ENCODE peak calls at places on chromosomes 12 and 14, in eight cellular contexts. F, Y, U, D, L, V, B and I are unnamed samples.

GRCh38 chr12:45355750-45356149 is 139.9 kb downstream of the ANO6 start:
- DNase-seq in F (no peak), Y (no peak), U (peak), D (no peak), L (no peak), V (no peak), B (no peak), I (no peak)

GRCh38 chr12:16189849-16190248 is 87.6 kb downstream of the SLC15A5 start:
- DNase-seq in F (no peak), Y (no peak), U (no peak), D (no peak), L (no peak), V (no peak), B (no peak), I (no peak)

GRCh38 chr14:68772761-68773381 is 20.0 kb downstream of the ZFP36L1 start:
- DNase-seq in F (no peak), Y (no peak), U (no peak), D (no peak), L (no peak), V (no peak), B (no peak), I (no peak)

GRCh38 chr12:99984271-99985128 is at the start of gene ANKS1B:
- DNase-seq in F (peak), Y (peak), U (no peak), D (no peak), L (no peak), V (no peak), B (peak), I (no peak)

GRCh38 chr12:16258963-16259362 is 18.5 kb downstream of the SLC15A5 start:
- DNase-seq in F (no peak), Y (no peak), U (no peak), D (no peak), L (no peak), V (no peak), B (no peak), I (no peak)

GRCh38 chr12:47811070-47811391 is 8.7 kb downstream of the HDAC7 start:
- DNase-seq in F (no peak), Y (no peak), U (no peak), D (no peak), L (no peak), V (no peak), B (no peak), I (no peak)

GRCh38 chr14:54681819-54682261 is 114.9 kb downstream of the SAMD4A start:
- DNase-seq in F (no peak), Y (no peak), U (no peak), D (no peak), L (no peak), V (no peak), B (no peak), I (no peak)

GRCh38 chr12:124727244-124727673 is 136.4 kb downstream of the SCARB1 start:
- DNase-seq in F (peak), Y (peak), U (peak), D (peak), L (peak), V (no peak), B (peak), I (no peak)

GRCh38 chr12:15721716-15722115 is 67.5 kb downstream of the EPS8 start:
- DNase-seq in F (no peak), Y (no peak), U (no peak), D (no peak), L (no peak), V (no peak), B (no peak), I (no peak)

GRCh38 chr14:95244587-95244986 is 75.1 kb downstream of the CLMN start:
- DNase-seq in F (no peak), Y (no peak), U (no peak), D (no peak), L (no peak), V (no peak), B (no peak), I (no peak)

GRCh38 chr12:64180951-64181350 is 41.1 kb downstream of the KICS2 start:
- DNase-seq in F (no peak), Y (peak), U (peak), D (no peak), L (no peak), V (no peak), B (no peak), I (no peak)

GRCh38 chr12:11695321-11695720 is 45.8 kb downstream of the ETV6 start:
- DNase-seq in F (peak), Y (no peak), U (no peak), D (no peak), L (no peak), V (no peak), B (no peak), I (no peak)

GRCh38 chr12:62158416-62159360 is 101.5 kb upstream of the USP15 start:
- DNase-seq in F (no peak), Y (no peak), U (no peak), D (no peak), L (no peak), V (no peak), B (no peak), I (no peak)

GRCh38 chr12:124769881-124770512 is 93.7 kb downstream of the SCARB1 start:
- DNase-seq in F (no peak), Y (no peak), U (no peak), D (no peak), L (no peak), V (no peak), B (no peak), I (no peak)

GRCh38 chr12:10540776-10541205 is 35.1 kb downstream of the EIF2S3B start:
- DNase-seq in F (no peak), Y (no peak), U (no peak), D (no peak), L (no peak), V (no peak), B (no peak), I (no peak)

GRCh38 chr14:80805136-80805535 is 136.4 kb downstream of the CEP128 start:
- DNase-seq in F (no peak), Y (no peak), U (no peak), D (no peak), L (no peak), V (no peak), B (no peak), I (no peak)

GRCh38 chr14:92224348-92224954 is 98.5 kb upstream of the SLC24A4 start:
- DNase-seq in F (no peak), Y (no peak), U (peak), D (peak), L (no peak), V (no peak), B (no peak), I (no peak)

GRCh38 chr12:526089-526488 is 66.3 kb downstream of the B4GALNT3 start:
- DNase-seq in F (no peak), Y (no peak), U (no peak), D (no peak), L (no peak), V (no peak), B (no peak), I (no peak)

GRCh38 chr12:38384816-38385491 is 68.4 kb downstream of the ALG10B start:
- DNase-seq in F (no peak), Y (no peak), U (peak), D (no peak), L (no peak), V (no peak), B (no peak), I (no peak)